ENCODE peak calls at places on chromosomes 6 and 20, in four cellular contexts. U is PC-9, X is adrenal gland, M is IMR-90. E is an unnamed sample. For H3K4me1, the result is how much of the 10 kb centered on the place peaks cover.

GRCh38 chr6:85372188-85372914 is 77.5 kb upstream of the NT5E start:
- DNase-seq in U (no peak), X (no peak), M (no peak), E (no peak)

GRCh38 chr20:44691424-44692423 is 23.4 kb upstream of the CCN5 start:
- DNase-seq in U (no peak), X (no peak), M (no peak), E (no peak)

GRCh38 chr20:59165794-59166709 is 2.4 kb downstream of the ZNF831 start:
- DNase-seq in U (no peak), X (no peak), M (no peak), E (no peak)

GRCh38 chr20:54021446-54022235 is 48.8 kb downstream of the BCAS1 start:
- DNase-seq in U (no peak), X (no peak), M (no peak), E (no peak)

GRCh38 chr6:12058164-12058926 is 46.2 kb downstream of the HIVEP1 start:
- DNase-seq in U (no peak), X (no peak), M (no peak), E (no peak)

GRCh38 chr6:147802400-147802799 is 293.9 kb downstream of the SAMD5 start:
- DNase-seq in U (no peak), X (no peak), M (peak), E (no peak)

GRCh38 chr6:81950877-81951276 is 198.4 kb upstream of the TENT5A start:
- DNase-seq in U (no peak), X (no peak), M (peak), E (no peak)

GRCh38 chr6:63805808-63806572 is 170.4 kb downstream of the PHF3 start:
- DNase-seq in U (peak), X (no peak), M (peak), E (no peak)

GRCh38 chr6:73152998-73153757 is 72.1 kb downstream of the KHDC1L start:
- DNase-seq in U (no peak), X (no peak), M (peak), E (no peak)

GRCh38 chr6:56106231-56106630 is 141.1 kb downstream of the COL21A1 start:
- DNase-seq in U (no peak), X (no peak), M (no peak), E (no peak)

GRCh38 chr20:56628873-56629463 is at the start of gene TFAP2C:
- DNase-seq in U (peak), X (peak), M (no peak), E (peak)

GRCh38 chr6:75602897-75603395 is 1.3 kb downstream of the SENP6 start:
- DNase-seq in U (no peak), X (no peak), M (no peak), E (no peak)

GRCh38 chr20:23526850-23527249 is 35.9 kb downstream of the CST8 start:
- DNase-seq in U (peak), X (no peak), M (no peak), E (no peak)

GRCh38 chr6:90315354-90315960 is 18.8 kb upstream of the BACH2 start:
- DNase-seq in U (no peak), X (no peak), M (no peak), E (no peak)

GRCh38 chr20:23492292-23492691 is 1.4 kb downstream of the CST8 start:
- DNase-seq in U (no peak), X (no peak), M (no peak), E (no peak)

GRCh38 chr6:34865107-34865506 is 22.7 kb downstream of the TAF11 start:
- DNase-seq in U (no peak), X (no peak), M (peak), E (no peak)

GRCh38 chr20:20411382-20411781 is 43.5 kb downstream of the INSM1 start:
- DNase-seq in U (no peak), X (no peak), M (no peak), E (no peak)

GRCh38 chr6:134031696-134032255 is 20.6 kb downstream of the SLC2A12 start:
- DNase-seq in U (no peak), X (no peak), M (peak), E (no peak)

GRCh38 chr20:7496394-7497111 is 443.7 kb downstream of the HAO1 start:
- DNase-seq in U (no peak), X (no peak), M (no peak), E (no peak)

GRCh38 chr6:89406157-89406556 is 5.9 kb downstream of the RRAGD start:
- DNase-seq in U (no peak), X (no peak), M (no peak), E (no peak)

GRCh38 chr20:58040447-58041290 is 187.8 kb downstream of the ANKRD60 start:
- DNase-seq in U (no peak), X (no peak), M (no peak), E (no peak)

GRCh38 chr6:121791396-121792315 is 356.2 kb downstream of the GJA1 start:
- DNase-seq in U (no peak), X (no peak), M (no peak), E (no peak)

GRCh38 chr6:166505133-166505905 is 81.2 kb downstream of the RAMACL start:
- DNase-seq in U (no peak), X (no peak), M (no peak), E (no peak)

GRCh38 chr6:47290124-47290834 is 19.4 kb downstream of the TNFRSF21 start:
- DNase-seq in U (peak), X (no peak), M (no peak), E (no peak)
- H3K4me1 ChIP-seq in U (half or more), X (under half), M (under half), E (under half)

GRCh38 chr6:137746264-137746663 is 120.8 kb upstream of the TNFAIP3 start:
- DNase-seq in U (no peak), X (no peak), M (no peak), E (no peak)

GRCh38 chr6:137745321-137745720 is 121.7 kb upstream of the TNFAIP3 start:
- DNase-seq in U (no peak), X (no peak), M (no peak), E (no peak)

GRCh38 chr6:137751768-137752560 is 115.1 kb upstream of the TNFAIP3 start:
- DNase-seq in U (no peak), X (no peak), M (no peak), E (no peak)

GRCh38 chr6:137750284-137750683 is 116.8 kb upstream of the TNFAIP3 start:
- DNase-seq in U (no peak), X (no peak), M (no peak), E (no peak)

DNA sequence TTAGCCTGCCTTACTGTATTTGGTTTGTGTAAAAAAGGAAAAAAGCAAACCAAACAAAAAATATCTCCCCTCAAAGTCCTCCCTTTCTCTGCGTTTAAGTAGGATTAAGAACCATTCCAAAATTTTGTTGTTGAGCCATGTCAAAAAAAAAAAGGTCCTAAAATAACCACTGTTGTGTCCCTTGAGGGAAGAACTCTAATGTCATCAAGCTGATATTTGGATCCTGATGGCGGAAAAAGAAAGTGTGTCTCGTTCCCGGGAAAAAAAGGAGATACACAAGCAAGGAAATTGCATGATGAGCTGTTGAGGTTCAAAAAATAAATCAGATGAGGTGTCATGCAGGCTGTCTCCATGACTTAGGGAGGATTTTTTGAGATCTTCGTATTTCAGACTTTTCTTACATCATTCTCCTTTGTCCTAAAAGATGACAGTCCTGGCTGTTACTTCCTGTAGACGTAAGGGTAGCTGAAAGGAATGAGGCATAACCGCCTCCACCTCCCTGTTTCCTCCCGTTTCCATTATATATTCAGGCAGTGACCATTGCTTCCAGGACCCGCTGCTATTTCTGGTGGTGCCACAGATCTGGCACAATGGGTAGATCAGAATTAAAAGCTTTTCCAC is 117.4 kb upstream of the TNFAIP3 start:
- DNase-seq in U (no peak), X (no peak), M (peak), E (no peak)
- H3K4me3 ChIP-seq in U (no peak), X (no peak), M (no peak), E (no peak)

DNA sequence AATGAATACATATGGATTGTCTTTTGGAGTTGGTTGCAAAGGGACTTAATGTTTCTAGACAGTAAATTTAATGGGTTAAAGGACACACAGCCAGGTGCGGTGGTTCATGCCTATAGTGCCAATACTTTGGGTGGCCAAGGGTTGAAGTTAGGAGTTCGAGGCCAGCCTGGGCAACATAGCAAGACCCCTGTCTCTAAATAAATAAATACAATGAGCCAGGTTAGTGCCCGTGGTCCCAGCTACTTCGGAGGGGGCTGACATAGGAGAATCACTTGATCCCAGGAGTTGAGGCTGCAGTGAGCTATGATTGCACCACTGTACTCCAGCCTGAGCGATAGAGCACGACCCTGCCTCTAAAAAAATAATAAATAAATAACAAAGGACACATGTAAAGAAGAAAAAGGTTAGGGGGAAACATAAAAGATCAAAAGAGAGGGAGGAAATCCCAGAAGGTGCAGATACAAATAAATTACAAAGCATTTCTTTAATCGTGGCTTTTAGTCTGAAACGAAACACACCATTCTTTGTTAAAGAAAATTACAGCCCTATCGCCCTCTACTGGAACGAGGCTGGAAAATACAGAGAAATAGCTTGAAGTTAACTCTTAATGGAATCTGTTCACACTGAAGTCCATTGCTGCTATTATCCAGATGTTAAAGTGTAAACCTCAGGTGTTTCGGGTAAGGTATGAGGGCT is 42.6 kb upstream of the SCML4 start:
- DNase-seq in U (no peak), X (no peak), M (peak), E (no peak)
- H3K4me1 ChIP-seq in U (under half), X (under half), M (under half), E (under half)

DNA sequence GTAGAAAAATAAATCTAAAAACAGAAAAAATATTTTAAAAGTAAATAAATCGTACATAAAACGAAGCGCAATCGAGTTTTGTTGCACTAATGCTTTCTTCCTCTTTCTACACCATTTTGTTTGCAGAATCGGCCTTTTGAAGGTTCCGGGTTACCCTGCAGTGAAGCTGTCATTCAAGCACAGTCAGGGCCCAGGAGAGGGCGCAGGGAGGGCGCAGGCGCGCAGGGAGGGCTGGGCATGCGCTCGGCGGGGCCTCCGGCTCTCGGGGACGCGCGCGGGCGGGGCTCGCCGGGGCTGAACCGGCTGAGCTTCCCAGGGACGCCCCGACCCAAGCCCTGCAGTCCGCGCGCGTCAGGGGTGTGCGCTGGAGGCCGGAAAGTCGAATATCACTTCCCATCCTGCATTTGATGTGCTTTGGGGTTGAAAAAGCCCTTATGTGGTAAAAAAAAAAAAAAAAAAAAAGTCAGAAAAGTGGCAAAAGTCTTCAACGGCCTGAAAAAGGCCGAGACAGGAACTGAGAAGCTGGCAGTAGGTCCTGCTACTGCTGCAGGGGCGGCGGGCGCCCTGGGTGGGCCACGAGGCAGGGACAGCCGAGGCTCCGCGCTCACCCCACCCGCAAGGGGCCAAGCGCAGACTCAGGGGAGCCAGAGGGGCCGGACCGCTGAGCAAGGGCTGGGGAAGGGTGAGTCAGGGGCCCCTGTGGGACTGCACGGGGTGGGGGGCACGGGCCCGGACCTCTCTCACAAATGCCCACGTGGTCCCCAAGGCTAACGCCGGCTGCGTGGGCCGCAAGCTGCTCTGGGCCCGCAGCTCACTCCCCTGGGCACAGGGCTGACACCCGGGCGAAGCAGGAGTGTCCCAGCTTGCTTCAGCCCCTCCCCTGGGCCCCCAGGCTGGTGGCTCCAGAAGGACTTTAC is 40.5 kb downstream of the THBS2 start:
- DNase-seq in U (no peak), X (peak), M (peak), E (peak)
- H3K4me3 ChIP-seq in U (no peak), X (peak), M (no peak), E (peak)

GRCh38 chr6:143744593-143745151 is 66.9 kb downstream of the PHACTR2 start:
- DNase-seq in U (peak), X (no peak), M (peak), E (no peak)
- H3K4me1 ChIP-seq in U (under half), X (half or more), M (under half), E (under half)

GRCh38 chr6:144548525-144548924 is 263.4 kb downstream of the UTRN start:
- DNase-seq in U (no peak), X (no peak), M (no peak), E (no peak)
- H3K4me3 ChIP-seq in U (no peak), X (no peak), M (no peak), E (peak)

DNA sequence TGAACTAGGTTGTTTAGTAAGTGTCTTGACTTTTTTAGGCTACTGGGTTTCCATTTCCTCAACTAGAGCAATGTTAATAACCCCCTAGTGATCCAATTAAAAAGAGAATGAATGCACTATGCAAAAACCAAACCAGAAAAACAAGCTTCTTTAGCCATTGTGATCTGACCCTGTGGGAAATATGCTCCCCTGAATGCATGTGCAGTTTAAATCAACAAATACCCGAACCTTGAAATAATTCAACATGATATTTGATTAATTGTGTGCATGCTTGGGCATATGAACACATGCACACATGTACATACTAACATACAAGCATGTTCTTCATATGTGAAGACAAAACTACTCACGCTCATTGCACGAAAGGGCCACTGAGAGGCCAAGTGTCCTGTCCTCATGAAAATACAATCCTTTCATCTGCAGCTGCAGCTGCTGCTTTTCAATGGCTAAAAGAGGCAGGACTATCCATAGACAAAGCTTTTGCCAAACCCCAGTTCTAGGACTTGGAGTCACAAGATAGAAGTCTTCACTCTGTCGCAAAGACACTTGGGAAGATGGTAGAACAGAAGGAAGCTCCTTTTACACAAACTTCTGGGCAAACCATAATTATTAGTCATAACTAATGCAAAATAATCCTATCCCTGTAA is 207.1 kb upstream of the POU3F2 start:
- DNase-seq in U (no peak), X (no peak), M (no peak), E (no peak)
- H3K4me1 ChIP-seq in U (under half), X (under half), M (under half), E (under half)

DNA sequence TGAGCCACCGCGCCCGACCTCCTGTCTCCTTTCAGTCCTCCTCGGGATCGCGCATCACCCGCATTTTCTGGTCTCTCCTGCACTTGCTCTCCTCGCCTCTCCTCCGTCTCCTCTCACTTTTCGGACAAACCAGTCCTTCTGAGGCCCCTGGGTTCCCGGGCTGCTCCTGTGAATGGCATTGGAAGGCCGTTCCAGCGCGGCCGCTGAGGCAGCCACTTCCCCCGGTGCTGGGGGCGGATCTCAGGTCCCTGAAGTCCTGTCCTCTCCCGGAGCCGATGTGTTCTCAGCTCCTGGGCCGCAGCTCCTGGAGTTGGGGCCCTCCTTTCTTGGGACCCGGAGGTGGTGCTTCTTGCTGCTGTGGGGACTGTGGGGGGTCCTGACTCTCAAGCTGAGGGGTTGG is 803 bp downstream of the MICB start:
- DNase-seq in U (no peak), X (no peak), M (no peak), E (no peak)
- H3K4me3 ChIP-seq in U (peak), X (peak), M (peak), E (no peak)

GRCh38 chr6:43687437-43688347 is at the start of gene MRPS18A:
- DNase-seq in U (peak), X (peak), M (peak), E (peak)
- H3K4me1 ChIP-seq in U (under half), X (under half), M (under half), E (under half)

DNA sequence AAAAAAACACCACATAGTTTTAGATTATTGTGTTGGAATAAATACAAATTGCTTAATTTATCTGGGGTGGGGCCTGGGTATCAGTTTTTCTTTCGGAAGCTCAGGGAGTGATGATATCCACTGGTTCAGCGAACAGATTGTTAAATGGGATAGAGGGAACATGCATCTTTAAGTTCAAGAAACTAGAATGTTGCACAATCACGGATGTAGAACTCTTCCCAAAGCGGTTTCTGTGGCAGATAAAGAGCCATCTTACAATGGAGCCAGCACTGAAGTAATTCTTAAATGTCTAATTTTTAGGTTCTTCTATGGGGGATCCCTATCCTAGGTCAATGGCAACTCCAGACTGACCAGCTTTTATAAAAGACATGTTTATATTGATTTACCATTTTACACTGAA is 9.7 kb upstream of the RMND1 start:
- DNase-seq in U (no peak), X (no peak), M (no peak), E (no peak)
- H3K4me3 ChIP-seq in U (no peak), X (no peak), M (no peak), E (no peak)

E was measured in BE2C.